ENCODE peak calls at places on chromosome 16, in seven cellular contexts. One of them, this sample, is unnamed.

GRCh38 chr16:50692999-50693781 is at the start of gene NOD2:
- DNase-seq in stomach: peak; percentile 51
- DNase-seq in thoracic aorta: no peak
- DNase-seq in neural progenitor cell: peak; percentile 63
- DNase-seq in breast epithelium: no peak
- DNase-seq in mesendoderm: peak; percentile 18
- DNase-seq in H9: peak; percentile 53
- DNase-seq in this sample: no peak

GRCh38 chr16:80541306-80541694 is 507 bp downstream of the DYNLRB2 start:
- DNase-seq in stomach: no peak
- DNase-seq in mesendoderm: no peak
- DNase-seq in breast epithelium: no peak
- DNase-seq in thoracic aorta: no peak
- DNase-seq in H9: no peak
- DNase-seq in neural progenitor cell: no peak
- DNase-seq in this sample: no peak

GRCh38 chr16:84503751-84504395 is 586 bp downstream of the MEAK7 start:
- DNase-seq in neural progenitor cell: peak; percentile 22
- DNase-seq in mesendoderm: no peak
- DNase-seq in breast epithelium: no peak
- DNase-seq in stomach: no peak
- DNase-seq in H9: no peak
- DNase-seq in thoracic aorta: no peak
- DNase-seq in this sample: no peak

GRCh38 chr16:11743308-11744074 is 834 bp upstream of the TXNDC11 start:
- DNase-seq in breast epithelium: peak; percentile 46
- DNase-seq in thoracic aorta: peak; percentile 39
- DNase-seq in mesendoderm: no peak
- DNase-seq in H9: no peak
- DNase-seq in stomach: peak; percentile 41
- DNase-seq in neural progenitor cell: no peak
- DNase-seq in this sample: peak; percentile 76

GRCh38 chr16:81035975-81036750 is 521 bp downstream of the ATMIN start:
- DNase-seq in H9: peak; percentile 42
- DNase-seq in stomach: peak; percentile 34
- DNase-seq in mesendoderm: peak; percentile 53
- DNase-seq in breast epithelium: no peak
- DNase-seq in neural progenitor cell: peak; percentile 70
- DNase-seq in thoracic aorta: no peak
- DNase-seq in this sample: no peak

GRCh38 chr16:12187939-12188673 is 211.6 kb downstream of the SNX29 start:
- DNase-seq in thoracic aorta: no peak
- DNase-seq in H9: no peak
- DNase-seq in neural progenitor cell: no peak
- DNase-seq in mesendoderm: no peak
- DNase-seq in stomach: no peak
- DNase-seq in breast epithelium: no peak
- DNase-seq in this sample: no peak

GRCh38 chr16:68350951-68351350 is 40.1 kb downstream of the PRMT7 start:
- DNase-seq in neural progenitor cell: no peak
- DNase-seq in mesendoderm: no peak
- DNase-seq in thoracic aorta: no peak
- DNase-seq in stomach: no peak
- DNase-seq in H9: no peak
- DNase-seq in breast epithelium: no peak
- DNase-seq in this sample: no peak

GRCh38 chr16:68267612-68268405 is 3.5 kb downstream of the SLC7A6 start:
- DNase-seq in mesendoderm: peak; percentile 80
- DNase-seq in H9: peak; percentile 71
- DNase-seq in breast epithelium: no peak
- DNase-seq in thoracic aorta: no peak
- DNase-seq in stomach: no peak
- DNase-seq in neural progenitor cell: peak; percentile 54
- DNase-seq in this sample: no peak

GRCh38 chr16:48608452-48608851 is 1.5 kb downstream of the N4BP1 start:
- DNase-seq in breast epithelium: no peak
- DNase-seq in neural progenitor cell: no peak
- DNase-seq in thoracic aorta: no peak
- DNase-seq in stomach: no peak
- DNase-seq in H9: no peak
- DNase-seq in mesendoderm: peak; percentile 70
- DNase-seq in this sample: no peak

GRCh38 chr16:71368958-71369357 is 10.4 kb downstream of the CALB2 start:
- DNase-seq in mesendoderm: no peak
- DNase-seq in thoracic aorta: no peak
- DNase-seq in breast epithelium: no peak
- DNase-seq in H9: no peak
- DNase-seq in neural progenitor cell: no peak
- DNase-seq in stomach: no peak
- DNase-seq in this sample: no peak

GRCh38 chr16:84730406-84731106 is 30.8 kb downstream of the USP10 start:
- DNase-seq in stomach: peak; percentile 63
- DNase-seq in mesendoderm: peak; percentile 93
- DNase-seq in H9: no peak
- DNase-seq in breast epithelium: peak; percentile 76
- DNase-seq in thoracic aorta: no peak
- DNase-seq in neural progenitor cell: no peak
- DNase-seq in this sample: peak; percentile 70

GRCh38 chr16:49567940-49568339 is 194.3 kb downstream of the C16orf78 start:
- DNase-seq in neural progenitor cell: no peak
- DNase-seq in breast epithelium: no peak
- DNase-seq in stomach: no peak
- DNase-seq in thoracic aorta: no peak
- DNase-seq in mesendoderm: peak; percentile 26
- DNase-seq in H9: no peak
- DNase-seq in this sample: no peak

GRCh38 chr16:75323928-75324327 is 72.5 kb upstream of the BCAR1 start:
- DNase-seq in mesendoderm: no peak
- DNase-seq in breast epithelium: no peak
- DNase-seq in stomach: no peak
- DNase-seq in thoracic aorta: no peak
- DNase-seq in H9: no peak
- DNase-seq in neural progenitor cell: no peak
- DNase-seq in this sample: no peak

GRCh38 chr16:48899500-48899899 is 289.5 kb upstream of the N4BP1 start:
- DNase-seq in neural progenitor cell: no peak
- DNase-seq in H9: no peak
- DNase-seq in thoracic aorta: no peak
- DNase-seq in mesendoderm: no peak
- DNase-seq in stomach: no peak
- DNase-seq in breast epithelium: no peak
- DNase-seq in this sample: no peak

GRCh38 chr16:10172848-10173655 is 9.2 kb downstream of the GRIN2A start:
- DNase-seq in H9: no peak
- DNase-seq in breast epithelium: no peak
- DNase-seq in thoracic aorta: no peak
- DNase-seq in mesendoderm: peak; percentile 86
- DNase-seq in stomach: no peak
- DNase-seq in neural progenitor cell: no peak
- DNase-seq in this sample: no peak

GRCh38 chr16:85569615-85570212 is 43.4 kb upstream of the GSE1 start:
- DNase-seq in neural progenitor cell: no peak
- DNase-seq in breast epithelium: peak; percentile 39
- DNase-seq in thoracic aorta: no peak
- DNase-seq in H9: peak; percentile 80
- DNase-seq in stomach: peak; percentile 54
- DNase-seq in mesendoderm: peak; percentile 88
- DNase-seq in this sample: peak; percentile 53

GRCh38 chr16:26196806-26197205 is 505.0 kb downstream of the HS3ST4 start:
- DNase-seq in mesendoderm: no peak
- DNase-seq in breast epithelium: no peak
- DNase-seq in neural progenitor cell: no peak
- DNase-seq in H9: no peak
- DNase-seq in stomach: no peak
- DNase-seq in thoracic aorta: no peak
- DNase-seq in this sample: no peak

GRCh38 chr16:26194526-26194925 is 502.8 kb downstream of the HS3ST4 start:
- DNase-seq in stomach: no peak
- DNase-seq in H9: no peak
- DNase-seq in breast epithelium: no peak
- DNase-seq in thoracic aorta: no peak
- DNase-seq in mesendoderm: no peak
- DNase-seq in neural progenitor cell: no peak
- DNase-seq in this sample: no peak

GRCh38 chr16:26197707-26198106 is 505.9 kb downstream of the HS3ST4 start:
- DNase-seq in breast epithelium: no peak
- DNase-seq in stomach: no peak
- DNase-seq in H9: no peak
- DNase-seq in thoracic aorta: no peak
- DNase-seq in neural progenitor cell: no peak
- DNase-seq in mesendoderm: no peak
- DNase-seq in this sample: no peak

GRCh38 chr16:26196310-26196709 is 504.6 kb downstream of the HS3ST4 start:
- DNase-seq in neural progenitor cell: no peak
- DNase-seq in H9: no peak
- DNase-seq in thoracic aorta: no peak
- DNase-seq in mesendoderm: no peak
- DNase-seq in breast epithelium: no peak
- DNase-seq in stomach: no peak
- DNase-seq in this sample: no peak

DNA sequence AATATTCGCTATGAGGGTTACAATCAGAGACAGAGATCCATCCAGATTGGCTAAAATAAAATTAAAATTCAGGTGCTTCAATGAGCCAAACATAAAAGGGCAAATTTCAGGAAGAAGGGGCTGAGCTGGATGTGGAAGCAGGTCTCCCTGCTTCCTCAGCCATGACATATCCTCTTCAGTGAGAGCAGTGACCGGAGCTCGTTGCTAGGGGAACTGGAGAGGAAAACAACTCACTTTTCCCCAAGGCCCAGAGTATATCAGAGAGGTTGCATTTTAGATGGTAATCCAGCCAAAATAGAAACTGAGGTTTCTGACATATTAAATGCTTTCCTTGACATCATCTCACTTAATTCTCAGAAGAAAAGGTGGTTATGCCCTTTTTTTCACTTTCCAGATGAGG is 503.5 kb downstream of the HS3ST4 start:
- DNase-seq in H9: no peak
- DNase-seq in thoracic aorta: no peak
- DNase-seq in breast epithelium: no peak
- DNase-seq in stomach: no peak
- DNase-seq in neural progenitor cell: no peak
- DNase-seq in mesendoderm: peak; percentile 55
- DNase-seq in this sample: no peak
- H3K27ac ChIP-seq in H9: no peak overlapping the region
- H3K27ac ChIP-seq in thoracic aorta: no peak overlapping the region
- H3K27ac ChIP-seq in breast epithelium: no peak overlapping the region
- H3K27ac ChIP-seq in stomach: no peak overlapping the region
- H3K27ac ChIP-seq in neural progenitor cell: no peak overlapping the region
- H3K27ac ChIP-seq in mesendoderm: no peak overlapping the region
- H3K27ac ChIP-seq in this sample: no peak overlapping the region

GRCh38 chr16:54930034-54930938 is at the start of gene IRX5:
- DNase-seq in stomach: peak; percentile 92
- DNase-seq in breast epithelium: peak; percentile 94
- DNase-seq in thoracic aorta: peak; percentile 71
- DNase-seq in H9: peak; percentile 94
- DNase-seq in neural progenitor cell: peak; percentile 96
- DNase-seq in mesendoderm: peak; percentile 97
- DNase-seq in this sample: peak; percentile 93
- H3K27ac ChIP-seq in stomach: peak within 1 kb of the TSS; percentile 95
- H3K27ac ChIP-seq in breast epithelium: peak within 1 kb of the TSS; percentile 99
- H3K27ac ChIP-seq in thoracic aorta: peak within 1 kb of the TSS; percentile 86
- H3K27ac ChIP-seq in H9: no peak within 1 kb of the TSS
- H3K27ac ChIP-seq in neural progenitor cell: peak within 1 kb of the TSS; percentile 57
- H3K27ac ChIP-seq in mesendoderm: peak within 1 kb of the TSS; percentile 45
- H3K27ac ChIP-seq in this sample: peak within 1 kb of the TSS; percentile 94

DNA sequence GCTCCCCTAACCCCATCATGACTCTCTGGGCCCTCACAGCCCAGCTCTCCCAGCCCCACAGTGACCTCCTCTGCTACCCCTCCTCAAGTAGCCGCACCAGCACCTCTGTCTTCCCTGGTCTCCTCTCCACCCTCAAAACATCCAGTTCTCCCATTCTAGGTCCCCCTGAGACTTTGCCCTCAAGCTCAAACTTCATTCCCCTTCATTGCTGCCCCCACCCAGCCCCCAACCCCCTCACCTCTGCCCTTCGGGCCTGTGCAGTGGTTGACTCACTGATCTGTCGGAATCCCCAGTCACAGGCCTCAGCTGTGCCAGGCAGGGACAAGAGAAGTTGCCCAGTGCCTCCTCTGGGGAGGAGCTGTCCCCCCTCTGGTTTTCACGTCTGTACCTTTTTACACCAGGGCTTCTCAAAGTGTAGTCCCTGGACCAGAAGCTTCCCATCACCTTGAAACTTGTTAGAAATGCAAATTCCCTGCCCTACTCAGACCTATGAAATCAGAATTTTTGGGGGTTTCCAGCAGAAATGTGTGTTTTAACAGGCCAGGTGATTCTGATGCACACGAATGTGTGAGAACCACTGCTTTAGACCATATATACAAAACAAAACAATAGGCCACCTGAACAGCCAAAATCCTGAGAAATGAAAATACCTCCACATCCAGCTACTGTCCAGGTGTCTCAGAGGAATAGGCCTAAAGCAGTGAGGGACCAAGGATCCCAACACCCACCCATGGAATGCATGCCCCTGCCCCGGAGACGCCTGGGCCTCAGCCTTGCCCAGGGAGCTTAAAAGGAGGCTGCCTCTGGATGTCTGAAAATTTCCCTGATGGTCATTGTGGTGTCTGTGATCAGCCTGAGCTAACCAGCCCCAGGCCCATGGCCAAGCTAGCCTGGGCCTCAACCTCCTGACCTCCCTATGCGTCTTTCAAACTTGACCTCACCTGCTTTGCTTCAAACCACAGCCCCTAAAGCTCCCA is 853 bp upstream of the DOK4 start:
- DNase-seq in breast epithelium: no peak
- DNase-seq in neural progenitor cell: no peak
- DNase-seq in stomach: no peak
- DNase-seq in thoracic aorta: no peak
- DNase-seq in mesendoderm: no peak
- DNase-seq in H9: no peak
- DNase-seq in this sample: no peak
- H3K27ac ChIP-seq in breast epithelium: peak overlapping the region; percentile 82
- H3K27ac ChIP-seq in neural progenitor cell: no peak overlapping the region
- H3K27ac ChIP-seq in stomach: no peak overlapping the region
- H3K27ac ChIP-seq in thoracic aorta: peak overlapping the region; percentile 86
- H3K27ac ChIP-seq in mesendoderm: no peak overlapping the region
- H3K27ac ChIP-seq in H9: no peak overlapping the region
- H3K27ac ChIP-seq in this sample: peak overlapping the region; percentile 70

GRCh38 chr16:54942353-54942943 is 11.8 kb downstream of the IRX5 start:
- DNase-seq in H9: no peak
- DNase-seq in stomach: no peak
- DNase-seq in neural progenitor cell: no peak
- DNase-seq in mesendoderm: no peak
- DNase-seq in breast epithelium: no peak
- DNase-seq in thoracic aorta: no peak
- DNase-seq in this sample: no peak

GRCh38 chr16:54947616-54948015 is 17.0 kb downstream of the IRX5 start:
- DNase-seq in breast epithelium: no peak
- DNase-seq in H9: no peak
- DNase-seq in neural progenitor cell: no peak
- DNase-seq in mesendoderm: no peak
- DNase-seq in thoracic aorta: no peak
- DNase-seq in stomach: no peak
- DNase-seq in this sample: no peak

GRCh38 chr16:54944002-54944401 is 13.3 kb downstream of the IRX5 start:
- DNase-seq in neural progenitor cell: no peak
- DNase-seq in breast epithelium: no peak
- DNase-seq in thoracic aorta: no peak
- DNase-seq in H9: no peak
- DNase-seq in mesendoderm: no peak
- DNase-seq in stomach: no peak
- DNase-seq in this sample: no peak

GRCh38 chr16:54945063-54945462 is 14.4 kb downstream of the IRX5 start:
- DNase-seq in H9: no peak
- DNase-seq in mesendoderm: no peak
- DNase-seq in stomach: no peak
- DNase-seq in thoracic aorta: no peak
- DNase-seq in breast epithelium: no peak
- DNase-seq in neural progenitor cell: no peak
- DNase-seq in this sample: no peak

GRCh38 chr16:54946909-54947308 is 16.2 kb downstream of the IRX5 start:
- DNase-seq in breast epithelium: no peak
- DNase-seq in neural progenitor cell: no peak
- DNase-seq in stomach: no peak
- DNase-seq in mesendoderm: no peak
- DNase-seq in H9: no peak
- DNase-seq in thoracic aorta: no peak
- DNase-seq in this sample: no peak
- H3K27ac ChIP-seq in breast epithelium: peak overlapping the region; percentile 43
- H3K27ac ChIP-seq in neural progenitor cell: no peak overlapping the region
- H3K27ac ChIP-seq in stomach: no peak overlapping the region
- H3K27ac ChIP-seq in mesendoderm: no peak overlapping the region
- H3K27ac ChIP-seq in H9: no peak overlapping the region
- H3K27ac ChIP-seq in thoracic aorta: no peak overlapping the region
- H3K27ac ChIP-seq in this sample: no peak overlapping the region

This sample was measured in lung.